ENCODE peak calls at places on chromosomes 5 and 9, in seven cellular contexts. One of them, this sample, is unnamed.

GRCh38 chr5:96809898-96810297 is 2.2 kb upstream of the ERAP1 start:
- DNase-seq in brain microvascular endothelial cell: no peak
- DNase-seq in PC-9: no peak
- DNase-seq in MM.1S: no peak
- DNase-seq in naive thymus-derived CD4-positive, alpha-beta T cell: peak
- DNase-seq in tibial nerve: no peak
- DNase-seq in spleen: no peak
- DNase-seq in this sample: no peak

GRCh38 chr9:30932226-30932625 is 1452.2 kb upstream of the ACO1 start:
- DNase-seq in PC-9: peak
- DNase-seq in spleen: no peak
- DNase-seq in tibial nerve: no peak
- DNase-seq in naive thymus-derived CD4-positive, alpha-beta T cell: no peak
- DNase-seq in MM.1S: no peak
- DNase-seq in brain microvascular endothelial cell: no peak
- DNase-seq in this sample: no peak

GRCh38 chr9:83198336-83198735 is 135.4 kb upstream of the RASEF start:
- DNase-seq in MM.1S: no peak
- DNase-seq in PC-9: no peak
- DNase-seq in brain microvascular endothelial cell: no peak
- DNase-seq in spleen: no peak
- DNase-seq in naive thymus-derived CD4-positive, alpha-beta T cell: no peak
- DNase-seq in tibial nerve: no peak
- DNase-seq in this sample: no peak

GRCh38 chr9:135501261-135502167 is 1.0 kb downstream of the MRPS2 start:
- DNase-seq in MM.1S: no peak
- DNase-seq in brain microvascular endothelial cell: no peak
- DNase-seq in naive thymus-derived CD4-positive, alpha-beta T cell: no peak
- DNase-seq in spleen: peak
- DNase-seq in tibial nerve: no peak
- DNase-seq in PC-9: no peak
- DNase-seq in this sample: no peak

GRCh38 chr5:159427180-159428012 is 97.1 kb upstream of the IL12B start:
- DNase-seq in spleen: no peak
- DNase-seq in PC-9: no peak
- DNase-seq in tibial nerve: no peak
- DNase-seq in brain microvascular endothelial cell: no peak
- DNase-seq in MM.1S: no peak
- DNase-seq in naive thymus-derived CD4-positive, alpha-beta T cell: no peak
- DNase-seq in this sample: no peak

GRCh38 chr5:65475336-65475735 is 6.4 kb downstream of the ADAMTS6 start:
- DNase-seq in naive thymus-derived CD4-positive, alpha-beta T cell: no peak
- DNase-seq in MM.1S: no peak
- DNase-seq in PC-9: no peak
- DNase-seq in tibial nerve: no peak
- DNase-seq in brain microvascular endothelial cell: no peak
- DNase-seq in spleen: no peak
- DNase-seq in this sample: no peak

GRCh38 chr5:73928486-73928885 is 302.5 kb downstream of the ARHGEF28 start:
- DNase-seq in brain microvascular endothelial cell: no peak
- DNase-seq in MM.1S: no peak
- DNase-seq in naive thymus-derived CD4-positive, alpha-beta T cell: no peak
- DNase-seq in PC-9: no peak
- DNase-seq in tibial nerve: no peak
- DNase-seq in spleen: no peak
- DNase-seq in this sample: no peak

GRCh38 chr5:87120518-87121314 is 147.0 kb upstream of the RASA1 start:
- DNase-seq in tibial nerve: no peak
- DNase-seq in MM.1S: peak
- DNase-seq in spleen: no peak
- DNase-seq in brain microvascular endothelial cell: peak
- DNase-seq in PC-9: peak
- DNase-seq in naive thymus-derived CD4-positive, alpha-beta T cell: peak
- DNase-seq in this sample: peak

GRCh38 chr5:81817980-81818379 is 67.1 kb upstream of the SSBP2 start:
- DNase-seq in naive thymus-derived CD4-positive, alpha-beta T cell: peak
- DNase-seq in spleen: no peak
- DNase-seq in MM.1S: peak
- DNase-seq in PC-9: no peak
- DNase-seq in tibial nerve: no peak
- DNase-seq in brain microvascular endothelial cell: no peak
- DNase-seq in this sample: no peak

GRCh38 chr9:16501098-16501663 is 369.3 kb downstream of the BNC2 start:
- DNase-seq in naive thymus-derived CD4-positive, alpha-beta T cell: no peak
- DNase-seq in MM.1S: no peak
- DNase-seq in PC-9: no peak
- DNase-seq in brain microvascular endothelial cell: no peak
- DNase-seq in tibial nerve: no peak
- DNase-seq in spleen: no peak
- DNase-seq in this sample: no peak

GRCh38 chr5:120457839-120458507 is 6.1 kb upstream of the PRR16 start:
- DNase-seq in spleen: peak
- DNase-seq in naive thymus-derived CD4-positive, alpha-beta T cell: peak
- DNase-seq in MM.1S: peak
- DNase-seq in brain microvascular endothelial cell: peak
- DNase-seq in tibial nerve: peak
- DNase-seq in PC-9: peak
- DNase-seq in this sample: no peak

GRCh38 chr9:127955294-127956015 is 17.8 kb upstream of the DPM2 start:
- DNase-seq in tibial nerve: no peak
- DNase-seq in PC-9: peak
- DNase-seq in naive thymus-derived CD4-positive, alpha-beta T cell: peak
- DNase-seq in MM.1S: peak
- DNase-seq in spleen: no peak
- DNase-seq in brain microvascular endothelial cell: no peak
- DNase-seq in this sample: no peak

GRCh38 chr5:33937017-33937699 is 972 bp downstream of the RXFP3 start:
- DNase-seq in tibial nerve: no peak
- DNase-seq in MM.1S: no peak
- DNase-seq in spleen: no peak
- DNase-seq in PC-9: no peak
- DNase-seq in brain microvascular endothelial cell: no peak
- DNase-seq in naive thymus-derived CD4-positive, alpha-beta T cell: no peak
- DNase-seq in this sample: no peak

GRCh38 chr5:145499483-145499882 is 335.7 kb downstream of the PRELID2 start:
- DNase-seq in naive thymus-derived CD4-positive, alpha-beta T cell: no peak
- DNase-seq in spleen: no peak
- DNase-seq in PC-9: no peak
- DNase-seq in brain microvascular endothelial cell: peak
- DNase-seq in tibial nerve: no peak
- DNase-seq in MM.1S: no peak
- DNase-seq in this sample: peak

GRCh38 chr5:6480133-6481051 is 31.7 kb downstream of the UBE2QL1 start:
- DNase-seq in tibial nerve: no peak
- DNase-seq in naive thymus-derived CD4-positive, alpha-beta T cell: no peak
- DNase-seq in spleen: no peak
- DNase-seq in brain microvascular endothelial cell: no peak
- DNase-seq in PC-9: no peak
- DNase-seq in MM.1S: peak
- DNase-seq in this sample: no peak

GRCh38 chr5:74167206-74167929 is 473.2 kb downstream of the ENC1 start:
- DNase-seq in PC-9: no peak
- DNase-seq in spleen: no peak
- DNase-seq in MM.1S: no peak
- DNase-seq in brain microvascular endothelial cell: peak
- DNase-seq in naive thymus-derived CD4-positive, alpha-beta T cell: no peak
- DNase-seq in tibial nerve: no peak
- DNase-seq in this sample: peak

GRCh38 chr9:79408617-79409016 is 163.1 kb upstream of the TLE4 start:
- DNase-seq in PC-9: no peak
- DNase-seq in spleen: no peak
- DNase-seq in brain microvascular endothelial cell: no peak
- DNase-seq in naive thymus-derived CD4-positive, alpha-beta T cell: no peak
- DNase-seq in tibial nerve: no peak
- DNase-seq in MM.1S: no peak
- DNase-seq in this sample: no peak

GRCh38 chr5:115313052-115313451 is 16.6 kb upstream of the CCDC112 start:
- DNase-seq in tibial nerve: no peak
- DNase-seq in PC-9: no peak
- DNase-seq in spleen: no peak
- DNase-seq in MM.1S: no peak
- DNase-seq in naive thymus-derived CD4-positive, alpha-beta T cell: no peak
- DNase-seq in brain microvascular endothelial cell: no peak
- DNase-seq in this sample: no peak

GRCh38 chr5:37120270-37120669 is 128.9 kb downstream of the CPLANE1 start:
- DNase-seq in spleen: no peak
- DNase-seq in naive thymus-derived CD4-positive, alpha-beta T cell: no peak
- DNase-seq in PC-9: no peak
- DNase-seq in tibial nerve: no peak
- DNase-seq in MM.1S: no peak
- DNase-seq in brain microvascular endothelial cell: no peak
- DNase-seq in this sample: no peak

GRCh38 chr5:168177831-168178450 is 113.5 kb upstream of the WWC1 start:
- DNase-seq in naive thymus-derived CD4-positive, alpha-beta T cell: no peak
- DNase-seq in tibial nerve: no peak
- DNase-seq in brain microvascular endothelial cell: no peak
- DNase-seq in MM.1S: no peak
- DNase-seq in PC-9: no peak
- DNase-seq in spleen: no peak
- DNase-seq in this sample: no peak

GRCh38 chr5:135034186-135034962 is at the start of gene PITX1:
- DNase-seq in MM.1S: peak
- DNase-seq in PC-9: peak
- DNase-seq in tibial nerve: no peak
- DNase-seq in brain microvascular endothelial cell: no peak
- DNase-seq in naive thymus-derived CD4-positive, alpha-beta T cell: no peak
- DNase-seq in spleen: no peak
- DNase-seq in this sample: peak

GRCh38 chr5:129771058-129771838 is 23.4 kb downstream of the MINAR2 start:
- DNase-seq in MM.1S: peak
- DNase-seq in brain microvascular endothelial cell: peak
- DNase-seq in tibial nerve: peak
- DNase-seq in spleen: no peak
- DNase-seq in PC-9: peak
- DNase-seq in naive thymus-derived CD4-positive, alpha-beta T cell: peak
- DNase-seq in this sample: no peak

GRCh38 chr5:170429014-170429413 is 39.8 kb upstream of the KCNMB1 start:
- DNase-seq in MM.1S: no peak
- DNase-seq in brain microvascular endothelial cell: no peak
- DNase-seq in spleen: no peak
- DNase-seq in PC-9: no peak
- DNase-seq in tibial nerve: no peak
- DNase-seq in naive thymus-derived CD4-positive, alpha-beta T cell: no peak
- DNase-seq in this sample: no peak

DNA sequence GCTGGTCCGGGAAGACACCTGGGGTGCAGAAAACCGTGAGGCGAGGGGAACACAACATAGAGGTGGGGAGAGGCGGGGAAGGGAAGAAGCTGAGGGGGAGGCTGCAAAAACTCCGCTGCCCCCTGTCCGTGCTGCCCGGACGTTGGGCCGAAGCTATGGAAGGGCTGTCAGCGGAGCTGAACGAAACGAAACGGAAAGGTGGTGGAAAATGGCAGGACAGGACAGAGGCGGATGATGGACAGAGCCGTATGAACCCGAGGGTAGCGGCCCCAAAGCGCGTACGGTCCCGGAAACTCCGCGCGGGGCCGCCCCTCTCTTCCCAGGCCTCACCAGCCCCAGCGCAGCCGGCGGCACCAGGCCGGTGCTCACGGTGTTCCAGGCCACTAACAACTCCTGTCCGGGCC is 272 bp downstream of the ANAPC2 start:
- DNase-seq in spleen: peak
- DNase-seq in MM.1S: no peak
- DNase-seq in naive thymus-derived CD4-positive, alpha-beta T cell: no peak
- DNase-seq in PC-9: no peak
- DNase-seq in brain microvascular endothelial cell: no peak
- DNase-seq in tibial nerve: no peak
- DNase-seq in this sample: no peak
- H3K4me3 ChIP-seq in spleen: peak
- H3K4me3 ChIP-seq in MM.1S: peak
- H3K4me3 ChIP-seq in naive thymus-derived CD4-positive, alpha-beta T cell: peak
- H3K4me3 ChIP-seq in PC-9: peak
- H3K4me3 ChIP-seq in brain microvascular endothelial cell: peak
- H3K4me3 ChIP-seq in tibial nerve: peak
- H3K4me3 ChIP-seq in this sample: peak

DNA sequence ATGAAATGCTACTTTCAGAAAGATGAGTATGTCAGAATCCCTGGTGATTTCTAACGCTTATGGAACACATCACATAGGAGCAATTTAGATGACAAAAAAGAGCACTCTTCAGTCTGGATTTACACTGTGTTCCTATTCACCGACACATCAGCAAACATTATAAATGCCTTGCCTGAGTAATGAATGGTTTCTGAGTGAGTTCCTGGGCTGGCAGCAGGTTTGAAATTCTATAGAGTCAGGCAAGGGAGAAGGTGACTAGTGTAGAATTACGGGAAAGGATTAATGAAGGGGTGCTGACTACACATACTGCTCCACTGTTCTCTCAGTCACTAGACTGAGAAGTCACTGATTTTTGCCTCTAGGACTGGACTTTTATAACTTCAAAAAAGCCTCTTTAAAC is 318.7 kb upstream of the ZNF608 start:
- DNase-seq in naive thymus-derived CD4-positive, alpha-beta T cell: no peak
- DNase-seq in brain microvascular endothelial cell: no peak
- DNase-seq in spleen: no peak
- DNase-seq in PC-9: no peak
- DNase-seq in tibial nerve: no peak
- DNase-seq in MM.1S: no peak
- DNase-seq in this sample: no peak
- H3K4me3 ChIP-seq in naive thymus-derived CD4-positive, alpha-beta T cell: no peak
- H3K4me3 ChIP-seq in brain microvascular endothelial cell: no peak
- H3K4me3 ChIP-seq in spleen: no peak
- H3K4me3 ChIP-seq in PC-9: no peak
- H3K4me3 ChIP-seq in tibial nerve: no peak
- H3K4me3 ChIP-seq in MM.1S: no peak
- H3K4me3 ChIP-seq in this sample: no peak

DNA sequence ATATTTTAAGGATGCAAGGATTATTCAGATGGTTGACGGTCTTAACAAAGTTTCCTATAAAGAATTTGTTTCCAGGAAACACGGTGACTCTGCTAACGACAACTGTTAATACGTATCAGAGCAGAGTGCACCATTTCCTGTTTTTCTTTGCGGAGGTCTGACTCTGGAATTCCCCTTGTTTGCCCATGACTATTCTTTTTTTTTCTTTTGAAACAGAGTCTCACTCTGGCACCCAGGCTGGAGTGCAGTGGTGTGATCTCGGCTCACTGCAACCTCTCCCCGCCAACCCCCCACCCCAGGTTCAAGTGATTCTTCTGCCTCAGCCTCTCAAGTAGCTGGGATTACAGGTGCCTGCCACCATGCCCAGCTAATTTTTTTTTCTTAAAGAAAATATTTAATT is 115.9 kb downstream of the CDC42SE2 start:
- DNase-seq in tibial nerve: no peak
- DNase-seq in MM.1S: peak
- DNase-seq in brain microvascular endothelial cell: peak
- DNase-seq in naive thymus-derived CD4-positive, alpha-beta T cell: peak
- DNase-seq in PC-9: no peak
- DNase-seq in spleen: no peak
- DNase-seq in this sample: peak
- H3K4me3 ChIP-seq in tibial nerve: no peak
- H3K4me3 ChIP-seq in MM.1S: peak
- H3K4me3 ChIP-seq in brain microvascular endothelial cell: no peak
- H3K4me3 ChIP-seq in naive thymus-derived CD4-positive, alpha-beta T cell: no peak
- H3K4me3 ChIP-seq in PC-9: no peak
- H3K4me3 ChIP-seq in spleen: no peak
- H3K4me3 ChIP-seq in this sample: no peak

DNA sequence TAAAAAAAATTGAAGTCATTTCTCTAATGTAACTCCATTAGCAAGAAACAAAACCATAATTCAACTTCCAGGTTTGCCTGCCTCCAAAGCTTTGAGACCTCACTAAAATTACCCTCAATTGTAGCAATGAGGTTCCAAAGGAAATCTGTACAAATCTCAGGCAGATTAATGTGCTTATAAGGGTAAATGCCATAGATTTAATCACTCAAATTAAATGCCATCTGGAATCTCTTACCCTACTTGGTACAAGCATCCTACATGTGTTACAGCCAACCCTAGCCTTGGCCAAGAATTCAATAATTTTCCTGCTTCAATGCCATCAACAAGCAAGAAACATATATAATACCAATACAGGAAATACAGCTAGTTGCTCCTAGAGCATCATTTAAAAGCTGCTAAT is 452.8 kb downstream of the RAB3C start:
- DNase-seq in MM.1S: no peak
- DNase-seq in naive thymus-derived CD4-positive, alpha-beta T cell: no peak
- DNase-seq in PC-9: no peak
- DNase-seq in spleen: no peak
- DNase-seq in tibial nerve: no peak
- DNase-seq in brain microvascular endothelial cell: no peak
- DNase-seq in this sample: no peak
- H3K4me3 ChIP-seq in MM.1S: no peak
- H3K4me3 ChIP-seq in naive thymus-derived CD4-positive, alpha-beta T cell: no peak
- H3K4me3 ChIP-seq in PC-9: peak
- H3K4me3 ChIP-seq in spleen: no peak
- H3K4me3 ChIP-seq in tibial nerve: no peak
- H3K4me3 ChIP-seq in brain microvascular endothelial cell: peak
- H3K4me3 ChIP-seq in this sample: peak

This sample was measured in skeletal muscle cell.